ENCODE peak calls at places on chromosomes 4 and X, in six cellular contexts. P, R, Z, K, A and E are unnamed samples.

GRCh38 chr4:131603705-131604104 is 1545.4 kb upstream of the PCDH10 start:
- DNase-seq in P (no peak), R (no peak), Z (no peak), K (no peak), A (no peak), E (no peak)

GRCh38 chrX:132442674-132443073 is 46.2 kb downstream of the MBNL3 start:
- DNase-seq in P (no peak), R (no peak), Z (no peak), K (no peak), A (no peak), E (no peak)

GRCh38 chrX:7147431-7147977 is at the start of gene STS:
- DNase-seq in P (peak), R (peak), Z (peak), K (peak), A (peak), E (peak)

GRCh38 chr4:151129801-151130200 is 30.4 kb downstream of the RPS3A start:
- DNase-seq in P (no peak), R (no peak), Z (no peak), K (no peak), A (no peak), E (no peak)

GRCh38 chr4:153114771-153115321 is 89.4 kb upstream of the TRIM2 start:
- DNase-seq in P (no peak), R (no peak), Z (no peak), K (no peak), A (no peak), E (peak)

GRCh38 chr4:169116270-169116901 is 106.3 kb upstream of the CBR4 start:
- DNase-seq in P (no peak), R (no peak), Z (no peak), K (no peak), A (no peak), E (no peak)

GRCh38 chrX:43861750-43862149 is 20.5 kb downstream of the MAOB start:
- DNase-seq in P (no peak), R (no peak), Z (no peak), K (no peak), A (no peak), E (no peak)

GRCh38 chrX:120453985-120454384 is 15.1 kb downstream of the LAMP2 start:
- DNase-seq in P (no peak), R (no peak), Z (no peak), K (no peak), A (no peak), E (no peak)

GRCh38 chrX:9622128-9622527 is 143.5 kb downstream of the GPR143 start:
- DNase-seq in P (no peak), R (no peak), Z (no peak), K (no peak), A (no peak), E (peak)

DNA sequence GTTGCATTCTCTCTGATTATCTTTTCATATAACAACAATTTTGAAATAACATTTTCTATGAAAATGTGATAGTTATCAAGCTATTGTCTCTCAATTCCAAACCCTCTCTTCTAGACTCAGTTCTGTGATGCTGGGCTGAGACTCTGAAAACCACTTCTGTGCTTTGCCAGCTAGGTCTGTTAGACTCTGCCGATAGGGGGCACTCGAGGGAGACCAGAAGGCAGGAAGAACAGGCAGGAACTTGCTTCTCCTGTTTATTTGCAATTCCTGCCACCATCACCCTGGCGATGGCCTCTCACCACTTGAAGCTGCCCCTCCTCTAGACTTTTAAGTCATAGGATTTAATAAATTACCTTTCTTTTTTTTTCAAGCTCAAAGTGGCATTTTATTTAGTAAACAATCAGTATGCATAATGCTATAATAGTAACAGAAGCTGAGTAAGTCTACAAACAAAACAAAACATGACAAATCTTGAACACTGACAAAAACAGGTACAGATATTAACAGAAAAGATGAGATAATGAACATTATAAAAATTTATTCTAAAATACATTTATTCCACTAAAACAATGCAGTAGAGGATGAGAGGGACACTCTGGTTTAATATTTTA is 49.7 kb downstream of the RASL11B start:
- DNase-seq in P (peak), R (peak), Z (peak), K (peak), A (peak), E (peak)
- TF ChIP-seq CTCF in P (peak), R (peak), Z (peak), K (peak), A (peak), E (peak)

DNA sequence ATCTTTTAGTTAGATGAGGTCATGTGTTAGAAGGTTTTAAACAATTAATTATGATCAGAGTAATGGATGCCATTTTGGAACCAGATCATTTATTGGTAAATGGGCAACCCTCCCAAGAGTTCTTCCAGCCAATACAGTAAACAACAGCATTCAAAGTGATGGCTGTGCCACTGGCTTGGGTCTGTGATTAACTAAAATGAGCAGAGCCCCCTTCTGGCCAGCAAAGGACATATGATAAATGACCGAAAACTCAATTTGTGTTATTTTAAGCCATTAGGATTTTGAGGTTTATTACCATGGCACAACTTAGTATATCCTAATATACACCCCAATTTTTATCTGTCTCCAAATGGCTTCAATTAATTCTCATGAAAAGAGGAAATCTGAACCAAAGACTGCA is 90.8 kb upstream of the NPFFR2 start:
- DNase-seq in P (no peak), R (no peak), Z (no peak), K (peak), A (no peak), E (no peak)
- TF ChIP-seq CTCF in P (no peak), R (peak), Z (peak), K (peak), A (no peak), E (no peak)

DNA sequence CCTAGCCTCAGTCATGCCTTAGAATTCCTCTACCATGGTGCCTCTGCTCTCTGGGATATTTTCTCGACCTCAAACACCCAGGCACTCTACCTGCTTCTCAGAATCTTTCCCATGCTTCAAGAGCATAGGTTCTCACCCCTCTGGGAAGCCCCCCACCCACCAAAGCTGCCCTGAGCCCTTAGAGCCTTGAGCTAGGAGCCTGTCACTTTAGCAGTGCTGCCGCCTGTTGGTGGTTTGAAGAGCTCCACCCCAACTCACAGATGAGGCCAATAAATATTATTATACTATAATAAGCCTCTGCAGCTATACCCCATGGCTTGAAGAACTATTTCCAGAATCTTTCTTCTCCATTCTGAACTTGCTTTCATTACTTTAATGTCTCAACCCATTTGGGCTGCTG is 109.7 kb downstream of the RTL5 start:
- DNase-seq in P (no peak), R (no peak), Z (no peak), K (no peak), A (no peak), E (peak)
- TF ChIP-seq CTCF in P (peak), R (peak), Z (peak), K (peak), A (peak), E (no peak)

DNA sequence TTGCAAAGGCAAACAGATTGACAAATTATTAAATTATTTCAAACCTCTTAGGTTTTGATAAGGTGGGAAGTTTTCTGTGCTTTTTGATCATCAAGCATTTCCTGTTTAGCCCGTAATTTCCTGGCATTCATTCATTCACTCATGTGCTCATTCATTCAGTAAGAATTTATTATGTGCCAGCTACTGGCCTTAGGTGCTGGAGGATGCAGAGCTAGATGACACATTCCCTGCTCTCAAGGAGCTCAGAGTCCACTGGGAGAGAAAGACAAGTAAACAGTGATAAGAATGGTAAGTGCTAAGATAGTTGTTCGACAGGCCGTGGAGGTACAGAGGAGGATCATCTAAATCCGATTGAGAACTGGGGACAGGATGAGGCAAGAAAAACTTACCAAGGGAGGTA is 153.0 kb downstream of the DCTD start:
- DNase-seq in P (no peak), R (no peak), Z (no peak), K (no peak), A (no peak), E (no peak)
- TF ChIP-seq CTCF in P (no peak), R (no peak), Z (no peak), K (no peak), A (no peak), E (no peak)

DNA sequence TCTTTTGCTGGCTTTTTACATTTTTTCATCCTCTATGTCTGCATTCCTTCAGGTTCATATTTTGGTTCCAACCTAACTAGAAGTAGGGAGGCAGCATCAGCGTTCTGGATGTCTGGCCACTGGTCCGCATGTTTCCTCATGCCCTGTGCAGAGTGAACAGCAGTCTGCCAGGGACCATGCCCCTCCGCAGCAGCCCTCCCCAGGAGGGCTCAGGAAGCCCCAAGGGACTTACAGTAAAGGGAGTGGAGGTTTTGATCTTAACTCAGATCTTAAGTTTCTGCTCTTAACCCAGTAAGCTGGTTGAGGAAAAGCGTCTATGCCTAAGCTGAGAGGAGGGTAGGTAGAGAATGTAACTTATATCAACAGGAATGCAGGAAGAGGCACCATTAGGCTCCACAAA is 45.0 kb upstream of the LEF1 start:
- DNase-seq in P (no peak), R (no peak), Z (peak), K (no peak), A (no peak), E (no peak)
- TF ChIP-seq CTCF in P (no peak), R (no peak), Z (no peak), K (no peak), A (no peak), E (no peak)

GRCh38 chr4:813900-814299 is 12.0 kb downstream of the CPLX1 start:
- DNase-seq in P (no peak), R (no peak), Z (no peak), K (no peak), A (no peak), E (no peak)
- TF ChIP-seq CTCF in P (no peak), R (no peak), Z (peak), K (no peak), A (no peak), E (no peak)

DNA sequence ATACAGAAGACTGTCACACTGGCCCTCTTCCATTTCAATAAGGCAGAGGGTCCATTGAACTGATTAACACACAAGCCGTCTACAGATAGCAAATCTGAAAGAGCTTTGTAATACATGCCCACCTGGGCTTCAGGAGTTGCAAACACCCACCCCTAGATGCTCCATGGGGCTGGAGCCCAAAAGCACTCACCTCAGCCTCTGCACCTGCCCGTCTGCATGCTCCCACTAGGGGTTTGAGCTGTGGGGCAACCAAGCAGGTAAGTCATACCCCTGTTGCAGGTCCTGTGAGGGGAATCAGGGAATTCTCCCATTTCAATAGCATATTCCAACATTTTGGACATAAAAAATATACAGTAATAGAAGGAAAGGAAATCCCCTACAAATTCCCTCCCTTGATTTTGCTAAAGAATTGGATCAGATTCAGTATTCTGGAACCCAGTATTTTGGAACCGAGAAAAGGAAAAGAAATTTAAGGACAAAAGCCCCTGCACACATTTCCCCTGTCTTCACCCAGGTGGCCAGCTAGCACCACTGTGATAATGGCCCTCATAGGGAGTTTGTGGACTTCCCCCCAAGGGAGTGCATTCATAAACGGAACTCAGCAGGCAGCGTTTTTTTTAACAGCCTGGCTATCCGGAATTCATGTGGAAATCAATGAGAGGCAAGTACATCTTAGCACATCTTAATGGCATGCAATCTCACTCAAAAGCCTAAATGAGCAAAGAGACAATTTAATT is 243.2 kb upstream of the KCNIP4 start:
- DNase-seq in P (no peak), R (no peak), Z (no peak), K (no peak), A (no peak), E (no peak)
- TF ChIP-seq CTCF in P (no peak), R (no peak), Z (no peak), K (no peak), A (no peak), E (no peak)

GRCh38 chrX:119094819-119095218 is 22.0 kb downstream of the CT47C1 start:
- DNase-seq in P (no peak), R (no peak), Z (no peak), K (no peak), A (no peak), E (no peak)
- TF ChIP-seq CTCF in P (no peak), R (no peak), Z (no peak), K (no peak), A (no peak), E (no peak)

GRCh38 chrX:125646195-125646594 is 326.5 kb downstream of the TEX13C start:
- DNase-seq in P (no peak), R (no peak), Z (no peak), K (no peak), A (no peak), E (peak)
- TF ChIP-seq CTCF in P (no peak), R (no peak), Z (peak), K (peak), A (no peak), E (no peak)